ENCODE peak calls at places on chromosome 18, in eight cellular contexts. L is Calu3, N is tibial artery, I is D721Med, O is GM10248, D is cardiac muscle cell, U is pancreas, Z is hepatocyte. Y is an unnamed sample.

GRCh38 chr18:31992836-31993575 is 25.6 kb upstream of the RNF125 start:
- DNase-seq in O (no peak), D (peak), L (no peak), N (no peak), I (no peak), U (no peak), Z (no peak), Y (no peak)

GRCh38 chr18:42298744-42299685 is 344.0 kb downstream of the PIK3C3 start:
- DNase-seq in Z (peak), N (peak), I (peak), L (peak), U (peak), O (peak), D (peak), Y (no peak)

GRCh38 chr18:51196116-51196810 is 1.2 kb downstream of the MEX3C start:
- DNase-seq in D (peak), Z (peak), L (peak), U (peak), N (peak), O (peak), I (no peak), Y (no peak)

GRCh38 chr18:40897884-40898283 is 1057.2 kb upstream of the PIK3C3 start:
- DNase-seq in I (no peak), U (no peak), O (no peak), Z (no peak), D (no peak), N (no peak), L (no peak), Y (no peak)

GRCh38 chr18:77140439-77141109 is 8.0 kb upstream of the MBP start:
- DNase-seq in D (no peak), I (no peak), U (no peak), O (no peak), N (peak), L (no peak), Z (peak), Y (no peak)

GRCh38 chr18:62610509-62611394 is 87.9 kb downstream of the ZCCHC2 start:
- DNase-seq in N (no peak), D (peak), L (no peak), O (no peak), I (no peak), Z (no peak), U (peak), Y (no peak)

GRCh38 chr18:57205641-57206040 is 58.8 kb downstream of the BOD1L2 start:
- DNase-seq in D (no peak), U (no peak), L (no peak), Z (no peak), N (no peak), O (no peak), I (no peak), Y (no peak)

GRCh38 chr18:8607776-8608682 is 1.2 kb upstream of the RAB12 start:
- DNase-seq in L (no peak), D (peak), U (no peak), O (no peak), I (no peak), N (no peak), Z (no peak), Y (peak)

GRCh38 chr18:2572144-2572682 is 856 bp downstream of the NDC80 start:
- DNase-seq in L (no peak), O (no peak), D (no peak), I (no peak), N (no peak), Z (no peak), U (no peak), Y (no peak)

GRCh38 chr18:77448046-77448445 is 198.4 kb downstream of the GALR1 start:
- DNase-seq in N (no peak), U (no peak), O (no peak), I (no peak), L (no peak), Z (no peak), D (peak), Y (no peak)

GRCh38 chr18:77650799-77651385 is 401.2 kb downstream of the GALR1 start:
- DNase-seq in D (peak), Z (peak), U (peak), O (peak), I (peak), L (no peak), N (peak), Y (no peak)

GRCh38 chr18:21997207-21998143 is 171.9 kb upstream of the GATA6 start:
- DNase-seq in L (peak), O (peak), N (no peak), D (peak), I (no peak), U (no peak), Z (peak), Y (peak)

GRCh38 chr18:74139888-74140287 is 7.7 kb downstream of the FBXO15 start:
- DNase-seq in D (peak), O (peak), U (no peak), I (no peak), Z (no peak), L (no peak), N (no peak), Y (no peak)

GRCh38 chr18:3972291-3972985 is 482.7 kb downstream of the DLGAP1 start:
- DNase-seq in N (no peak), L (no peak), O (no peak), D (no peak), Z (no peak), I (no peak), U (no peak), Y (no peak)

GRCh38 chr18:48962857-48963554 is 12.2 kb upstream of the SMAD7 start:
- DNase-seq in N (no peak), L (no peak), O (no peak), U (no peak), Z (no peak), D (no peak), I (no peak), Y (no peak)
- TF ChIP-seq CTCF in N (no peak), L (no peak), O (no peak), U (no peak), Z (no peak), D (no peak), I (no peak), Y (no peak)

DNA sequence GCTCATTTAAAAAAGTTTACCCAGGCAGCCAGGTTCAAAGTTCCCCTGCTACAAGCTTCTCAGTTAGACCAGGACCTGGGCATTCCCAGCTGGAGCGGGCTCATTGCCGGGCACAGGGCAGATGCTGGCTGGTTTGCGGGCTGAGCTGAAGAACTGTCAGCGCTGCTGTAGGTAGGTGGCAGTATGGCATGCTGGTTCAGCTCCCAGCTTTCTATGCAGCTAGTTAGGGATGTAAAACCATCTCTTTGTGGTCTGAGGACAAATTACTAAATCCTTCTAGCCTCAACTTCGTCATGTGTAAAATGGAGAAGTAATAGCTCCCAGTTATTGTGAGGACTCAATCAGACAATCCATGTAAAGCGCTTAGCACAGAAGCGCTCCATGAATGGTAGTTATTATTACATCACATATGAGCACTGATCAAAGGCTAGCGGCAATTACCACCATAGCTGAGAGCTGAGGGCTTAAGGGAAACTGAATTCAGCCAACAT is 2.4 kb upstream of the LDLRAD4 start:
- DNase-seq in N (peak), U (peak), O (peak), D (peak), Z (peak), I (peak), L (peak), Y (peak)
- TF ChIP-seq CTCF in N (peak), U (no peak), O (peak), D (peak), Z (peak), I (peak), L (peak), Y (peak)

DNA sequence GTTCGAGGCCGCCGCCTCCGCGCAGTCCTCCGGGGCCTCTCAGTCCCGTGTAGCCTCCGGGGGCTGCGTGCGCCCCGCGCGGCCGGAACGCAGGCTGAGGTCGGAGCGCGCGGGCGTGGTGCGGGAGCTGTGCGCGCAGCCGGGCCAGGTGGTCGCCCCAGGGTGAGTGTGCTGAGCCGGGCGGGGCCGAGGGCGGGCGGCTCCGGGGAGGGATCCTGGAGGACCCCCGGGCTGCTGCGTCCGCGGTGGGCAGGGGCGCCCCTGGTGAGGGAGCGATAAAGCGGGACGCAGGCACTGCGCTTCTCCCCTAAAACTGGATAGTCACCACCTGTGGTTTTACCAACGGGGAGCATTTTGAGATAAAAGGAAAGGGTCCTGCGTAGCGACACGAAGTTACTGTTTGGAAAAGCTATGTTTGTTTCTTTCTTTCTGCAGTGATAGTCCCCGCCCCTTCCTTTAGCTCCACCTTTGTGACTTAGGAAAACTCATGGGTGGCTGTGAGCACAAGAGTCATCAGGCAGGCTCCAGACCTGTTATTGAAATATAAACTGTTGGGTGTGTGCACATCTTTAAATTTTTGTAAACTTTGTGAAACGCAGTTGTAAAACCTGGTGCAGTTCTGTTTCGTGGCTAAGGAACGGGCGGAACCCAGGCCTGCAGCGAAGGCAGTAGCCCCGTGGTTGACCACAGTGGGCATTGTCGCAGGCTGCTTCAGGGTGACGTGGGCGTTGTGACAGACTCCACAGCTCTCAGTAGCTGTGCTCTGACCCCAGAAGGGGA is 687 bp downstream of the CTDP1 start:
- DNase-seq in N (no peak), D (peak), U (peak), L (peak), I (peak), O (no peak), Z (peak), Y (no peak)
- TF ChIP-seq CTCF in N (no peak), D (no peak), U (no peak), L (no peak), I (no peak), O (peak), Z (no peak), Y (peak)

GRCh38 chr18:72086421-72086820 is 457.7 kb downstream of the CBLN2 start:
- DNase-seq in L (no peak), D (peak), Z (peak), N (no peak), I (no peak), U (no peak), O (no peak), Y (no peak)
- TF ChIP-seq CTCF in L (peak), D (peak), Z (peak), N (peak), I (peak), U (peak), O (peak), Y (peak)

GRCh38 chr18:27394687-27395086 is 209.6 kb upstream of the CHST9 start:
- DNase-seq in N (no peak), Z (no peak), O (no peak), I (no peak), U (no peak), L (no peak), D (no peak), Y (no peak)

GRCh38 chr18:27404855-27405254 is 219.7 kb upstream of the CHST9 start:
- DNase-seq in O (no peak), L (no peak), Z (no peak), D (no peak), N (no peak), U (no peak), I (no peak), Y (no peak)

DNA sequence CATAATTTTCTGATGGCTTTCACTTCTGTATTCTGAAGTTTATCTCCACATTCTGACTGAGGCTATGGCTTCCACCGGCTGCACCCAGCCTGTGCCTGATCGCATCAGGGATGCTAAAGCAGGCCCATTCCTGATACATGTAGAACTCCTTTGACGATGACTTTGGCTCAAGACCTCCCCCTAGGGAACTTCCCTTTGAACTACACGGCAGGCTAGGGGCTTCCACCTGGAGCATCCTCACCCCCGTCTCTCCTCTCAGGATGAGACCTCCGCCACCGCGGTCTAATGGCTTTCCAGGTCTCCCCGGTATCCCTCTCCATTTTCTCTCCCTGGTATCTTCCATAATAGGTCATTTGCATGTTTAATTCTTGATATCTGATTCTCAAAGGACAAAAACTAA is 214.9 kb upstream of the CHST9 start:
- DNase-seq in Z (no peak), D (no peak), I (no peak), N (no peak), O (no peak), U (no peak), L (peak), Y (no peak)
- TF ChIP-seq CTCF in Z (no peak), D (no peak), I (no peak), N (no peak), O (no peak), U (no peak), L (peak), Y (no peak)

DNA sequence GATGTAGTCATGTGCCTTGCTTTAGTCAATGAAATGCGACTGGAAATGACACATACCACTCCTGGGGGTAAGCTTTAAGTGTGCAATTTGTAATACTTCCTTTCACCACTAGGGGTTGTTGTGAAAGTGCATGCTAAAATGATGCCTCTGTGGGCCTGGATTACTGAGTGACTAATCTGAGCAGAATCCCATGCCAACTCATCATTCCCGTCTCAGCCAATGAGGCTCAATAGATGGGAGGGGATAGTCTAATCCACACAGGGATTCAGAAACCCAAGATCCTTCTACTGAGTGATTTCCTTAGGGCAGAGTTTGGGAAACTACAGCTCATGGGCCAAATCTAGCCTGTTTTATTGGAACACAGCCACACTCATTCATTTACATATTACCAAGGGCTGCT is 54.0 kb downstream of the HRH4 start:
- DNase-seq in L (peak), I (no peak), U (no peak), O (peak), Z (no peak), D (peak), N (no peak), Y (no peak)
- TF ChIP-seq CTCF in L (peak), I (peak), U (no peak), O (peak), Z (peak), D (peak), N (no peak), Y (peak)

GRCh38 chr18:47531759-47532158 is 280.3 kb upstream of the SKOR2 start:
- DNase-seq in D (no peak), O (no peak), I (no peak), L (no peak), N (no peak), Z (no peak), U (no peak), Y (no peak)
- TF ChIP-seq CTCF in D (no peak), O (no peak), I (no peak), L (no peak), N (no peak), Z (no peak), U (no peak), Y (no peak)

GRCh38 chr18:79516441-79516931 is 120.8 kb downstream of the NFATC1 start:
- DNase-seq in D (no peak), U (no peak), N (no peak), L (no peak), O (no peak), Z (no peak), I (no peak), Y (no peak)

GRCh38 chr18:79518683-79519128 is 123.0 kb downstream of the NFATC1 start:
- DNase-seq in L (no peak), I (no peak), N (no peak), D (no peak), O (no peak), Z (no peak), U (no peak), Y (no peak)

GRCh38 chr18:79515944-79516351 is 120.2 kb downstream of the NFATC1 start:
- DNase-seq in I (no peak), O (no peak), U (no peak), D (peak), N (no peak), Z (no peak), L (no peak), Y (no peak)

GRCh38 chr18:79518028-79518682 is 122.4 kb downstream of the NFATC1 start:
- DNase-seq in I (no peak), L (no peak), U (no peak), O (no peak), Z (no peak), D (no peak), N (no peak), Y (no peak)

GRCh38 chr18:79517322-79517721 is 121.6 kb downstream of the NFATC1 start:
- DNase-seq in L (no peak), I (no peak), U (no peak), D (no peak), N (no peak), O (no peak), Z (no peak), Y (no peak)
- TF ChIP-seq CTCF in L (no peak), I (no peak), U (no peak), D (no peak), N (no peak), O (no peak), Z (no peak), Y (no peak)